ENCODE peak calls at places on chromosomes 1 and 21, in four cellular contexts. P is OCI-LY7, V is NB4, S is body of pancreas. A is an unnamed sample.

GRCh38 chr1:78236711-78237110 is 190.9 kb downstream of the GIPC2 start:
- DNase-seq in V (no peak), P (no peak), S (no peak), A (no peak)

GRCh38 chr1:101257500-101258325 is 20.9 kb downstream of the S1PR1 start:
- DNase-seq in P (no peak), V (peak), S (peak), A (peak)

GRCh38 chr1:47432071-47433036 is 5.5 kb upstream of the FOXD2 start:
- DNase-seq in S (peak), V (peak), P (peak), A (no peak)

GRCh38 chr1:39026051-39026946 is at the start of gene NDUFS5:
- DNase-seq in S (peak), V (peak), P (peak), A (peak)

GRCh38 chr1:64766385-64766784 is 21.5 kb downstream of the RAVER2 start:
- DNase-seq in V (no peak), S (no peak), P (no peak), A (no peak)

GRCh38 chr1:213122514-213122929 is 71.5 kb downstream of the RPS6KC1 start:
- DNase-seq in V (peak), P (peak), S (no peak), A (peak)

GRCh38 chr21:14678987-14679574 is 133.0 kb upstream of the SAMSN1 start:
- DNase-seq in S (no peak), V (no peak), P (no peak), A (no peak)

GRCh38 chr1:40861227-40862003 is 748 bp downstream of the CITED4 start:
- DNase-seq in S (peak), V (peak), P (no peak), A (no peak)

GRCh38 chr21:40054403-40054802 is 187.2 kb downstream of the PCP4 start:
- DNase-seq in S (peak), P (no peak), V (no peak), A (peak)

GRCh38 chr1:77832889-77833288 is 53.4 kb downstream of the MIGA1 start:
- DNase-seq in S (no peak), P (no peak), V (no peak), A (no peak)

GRCh38 chr1:92483442-92484170 is 3.1 kb downstream of the GFI1 start:
- DNase-seq in V (peak), P (no peak), S (peak), A (peak)

GRCh38 chr1:76625887-76626286 is 241.4 kb upstream of the ST6GALNAC5 start:
- DNase-seq in V (no peak), S (no peak), P (no peak), A (no peak)

GRCh38 chr1:225435487-225435886 is 7.6 kb upstream of the LBR start:
- DNase-seq in P (peak), S (no peak), V (no peak), A (no peak)

GRCh38 chr1:61054636-61055035 is 27.7 kb upstream of the NFIA start:
- DNase-seq in S (no peak), P (no peak), V (no peak), A (no peak)

GRCh38 chr1:28193701-28194161 is 17.2 kb upstream of the PTAFR start:
- DNase-seq in V (no peak), S (no peak), P (no peak), A (no peak)

GRCh38 chr1:214029796-214030195 is 42.0 kb downstream of the PROX1 start:
- DNase-seq in S (no peak), P (no peak), V (no peak), A (no peak)

GRCh38 chr21:38527737-38528136 is 29.5 kb upstream of the ERG start:
- DNase-seq in P (no peak), S (no peak), V (no peak), A (no peak)

GRCh38 chr1:229102741-229103480 is 168.0 kb upstream of the RAB4A start:
- DNase-seq in P (no peak), V (peak), S (no peak), A (no peak)

GRCh38 chr21:29581393-29581792 is 282.7 kb downstream of the BACH1 start:
- DNase-seq in P (no peak), V (no peak), S (no peak), A (no peak)

GRCh38 chr1:30645807-30646206 is 77.6 kb downstream of the MATN1 start:
- DNase-seq in P (no peak), V (no peak), S (no peak), A (no peak)

GRCh38 chr1:38728176-38728908 is 131.2 kb downstream of the RRAGC start:
- DNase-seq in S (peak), V (no peak), P (no peak), A (no peak)

GRCh38 chr1:207024202-207025143 is 8.1 kb downstream of the C1orf116 start:
- DNase-seq in S (no peak), P (no peak), V (peak), A (no peak)
- H3K4me3 ChIP-seq in S (no peak), P (no peak), V (peak), A (no peak)

GRCh38 chr1:162284206-162284955 is 92.3 kb downstream of the SPATA46 start:
- DNase-seq in S (peak), V (no peak), P (no peak), A (no peak)
- H3K4me3 ChIP-seq in S (no peak), V (no peak), P (no peak), A (no peak)

DNA sequence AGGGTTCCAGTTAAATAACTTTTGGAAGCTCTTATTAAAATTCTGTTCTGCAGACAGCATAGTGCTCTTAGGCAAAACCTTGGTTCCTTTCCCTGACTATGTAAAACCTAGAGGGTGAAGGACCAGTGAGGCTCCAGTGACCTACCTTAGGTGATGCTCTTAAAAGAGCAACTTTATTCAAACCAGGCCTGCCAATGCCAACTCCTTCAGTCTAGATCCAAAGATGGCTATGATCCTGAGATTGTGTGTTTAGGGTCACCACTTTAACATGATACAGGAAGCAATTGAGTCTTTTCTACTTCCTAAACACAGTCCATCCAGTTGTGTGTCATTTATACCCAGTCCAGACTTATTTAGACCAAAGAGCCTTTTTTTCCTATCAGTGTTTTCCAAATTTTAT is 10.8 kb downstream of the MCL1 start:
- DNase-seq in P (peak), V (no peak), S (no peak), A (no peak)
- H3K4me3 ChIP-seq in P (peak), V (no peak), S (no peak), A (no peak)

DNA sequence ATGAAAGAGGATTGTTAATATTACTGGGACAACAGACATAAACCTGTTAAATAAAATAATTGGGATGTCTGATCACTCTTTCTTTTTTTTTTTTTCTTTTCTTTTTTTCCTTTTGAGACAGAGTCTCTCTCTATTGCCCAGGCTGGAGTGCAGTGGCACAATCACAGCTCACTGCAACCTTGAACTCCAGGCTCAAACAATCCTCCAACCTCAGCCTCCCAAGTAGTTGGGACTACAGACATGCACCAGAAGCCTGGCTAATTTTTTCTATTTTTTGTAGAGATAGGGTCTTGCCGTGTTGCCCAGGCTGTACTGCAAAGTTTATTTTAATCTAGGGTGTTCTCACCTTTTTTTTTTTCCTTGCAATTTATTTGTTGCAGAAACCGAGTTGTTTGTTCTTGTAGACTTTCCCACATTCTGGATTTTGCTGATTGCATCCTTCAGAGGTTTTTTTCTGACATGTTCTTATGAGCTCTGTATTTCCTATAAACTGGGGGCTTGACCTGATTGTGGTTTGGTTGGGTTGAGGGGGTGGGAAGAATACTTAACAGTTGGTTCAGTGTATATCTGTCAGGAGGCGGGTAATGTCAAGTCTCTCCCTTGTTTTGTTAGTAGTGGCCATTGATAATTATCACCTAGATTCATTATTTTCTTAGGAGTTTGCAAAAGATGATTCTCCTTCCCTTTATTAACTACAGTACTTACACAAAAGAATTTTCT is 125.2 kb downstream of the MAST2 start:
- DNase-seq in P (no peak), V (peak), S (no peak), A (no peak)
- H3K4me3 ChIP-seq in P (no peak), V (no peak), S (no peak), A (no peak)

GRCh38 chr1:110673197-110673701 is 1.5 kb downstream of the KCNA3 start:
- DNase-seq in P (peak), V (no peak), S (no peak), A (no peak)

GRCh38 chr1:110674337-110675059 is at the start of gene KCNA3:
- DNase-seq in V (no peak), P (peak), S (peak), A (peak)

GRCh38 chr1:110675060-110675791 is 486 bp upstream of the KCNA3 start:
- DNase-seq in V (no peak), P (no peak), S (no peak), A (no peak)

GRCh38 chr1:110672753-110673108 is 2.0 kb downstream of the KCNA3 start:
- DNase-seq in S (no peak), V (no peak), P (peak), A (peak)

DNA sequence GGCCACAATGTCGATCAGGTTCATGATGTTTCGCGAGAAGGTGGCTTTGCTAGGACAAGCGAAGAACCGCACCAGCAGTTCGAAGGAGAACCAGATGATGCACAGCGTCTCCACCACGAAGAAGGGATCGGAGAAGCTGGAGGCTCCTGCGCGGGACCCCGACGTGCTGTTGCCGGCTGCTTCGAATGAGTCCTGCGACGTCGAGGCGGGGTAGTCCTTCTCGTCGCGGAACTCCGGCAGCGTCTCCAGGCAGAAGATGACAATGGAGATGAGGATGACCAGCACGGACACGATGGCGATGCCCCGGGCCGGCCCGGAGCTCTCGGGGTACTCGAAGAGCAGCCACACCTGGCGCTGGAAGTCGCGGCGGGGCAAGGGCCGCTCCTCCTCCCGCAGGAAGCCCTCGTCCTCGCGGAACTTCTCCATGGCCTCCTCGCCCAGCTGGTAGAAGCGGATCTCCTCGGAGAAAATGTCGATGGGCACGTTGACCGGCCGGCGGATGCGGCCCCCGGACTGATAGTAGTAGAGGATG is 869 bp downstream of the KCNA3 start:
- DNase-seq in V (no peak), P (peak), S (no peak), A (no peak)
- H3K4me3 ChIP-seq in V (no peak), P (peak), S (no peak), A (peak)

GRCh38 chr1:17620448-17620847 is 81.0 kb downstream of the ARHGEF10L start:
- DNase-seq in P (no peak), S (no peak), V (no peak), A (no peak)

GRCh38 chr1:17617787-17618557 is 78.5 kb downstream of the ARHGEF10L start:
- DNase-seq in S (peak), V (no peak), P (no peak), A (no peak)

GRCh38 chr1:17615959-17616358 is 76.5 kb downstream of the ARHGEF10L start:
- DNase-seq in S (no peak), V (no peak), P (no peak), A (no peak)

GRCh38 chr1:17616731-17617279 is 77.3 kb downstream of the ARHGEF10L start:
- DNase-seq in P (no peak), S (no peak), V (no peak), A (no peak)

DNA sequence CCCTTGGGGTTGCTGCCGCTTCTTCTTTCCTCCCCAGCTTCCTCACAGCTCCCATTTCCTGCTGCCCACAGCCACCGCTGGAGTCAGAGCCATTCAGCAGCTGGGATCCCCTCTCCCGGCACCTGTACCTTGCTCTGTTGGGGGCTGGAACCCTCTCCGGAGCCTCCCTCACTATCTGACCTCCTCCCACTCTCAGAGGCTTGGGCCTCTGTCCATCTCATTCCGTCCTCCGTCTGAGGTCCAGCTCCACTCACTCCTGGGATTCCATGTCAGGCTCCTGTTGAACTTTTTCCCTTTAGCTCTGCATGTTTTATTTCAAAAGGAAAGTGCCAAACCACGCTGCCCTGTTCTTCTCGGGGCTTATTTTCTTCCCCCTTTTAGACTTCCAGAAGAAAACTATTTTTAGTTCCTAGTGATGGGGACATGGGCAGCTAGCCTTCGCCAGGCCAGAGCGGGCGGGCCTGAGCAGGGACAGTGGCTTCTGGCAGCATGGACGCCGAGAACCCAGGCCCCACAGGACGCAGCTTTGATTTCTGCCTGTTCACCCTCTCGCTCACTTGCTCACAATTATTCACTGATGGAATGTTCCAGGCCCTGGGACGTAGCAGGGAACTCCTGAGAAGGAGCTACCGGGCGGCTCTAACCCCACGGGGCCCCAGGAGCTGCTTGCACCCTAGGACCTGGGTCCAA is 79.2 kb downstream of the ARHGEF10L start:
- DNase-seq in V (no peak), S (no peak), P (no peak), A (no peak)
- H3K4me3 ChIP-seq in V (no peak), S (no peak), P (no peak), A (no peak)

GRCh38 chr1:43285269-43285986 is at the start of gene C1orf210:
- DNase-seq in P (no peak), S (peak), V (no peak), A (no peak)
- H3K4me3 ChIP-seq in P (no peak), S (peak), V (no peak), A (no peak)

A was measured in Jurkat, Clone E6-1.